ENCODE peak calls at places on chromosome 10, in ten cellular contexts. K is heart left ventricle, R is fibroblast of pulmonary artery, G is A549, W is IMR-90, X is GM12865, N is GM06990, O is HL-60, V is suprapubic skin, J is fibroblast of lung. T is an unnamed sample.

GRCh38 chr10:79608505-79609375 is 2.0 kb upstream of the SFTPA1 start:
- DNase-seq in J (peak; percentile 3), K (no peak), W (peak; percentile 14), R (peak; percentile 30), O (peak; percentile 43), V (no peak), X (peak; percentile 52), G (peak; percentile 17), N (peak; percentile 26), T (peak; percentile 38)

GRCh38 chr10:27884185-27884630 is 114.7 kb downstream of the ODAD2 start:
- DNase-seq in K (no peak), J (peak; percentile 30), X (no peak), O (no peak), N (no peak), R (no peak), V (no peak), G (no peak), W (no peak), T (no peak)

GRCh38 chr10:96665306-96665705 is 55.0 kb downstream of the PIK3AP1 start:
- DNase-seq in V (no peak), O (no peak), X (no peak), R (peak; percentile 10), N (no peak), J (peak; percentile 91), G (peak; percentile 27), W (peak; percentile 79), K (no peak), T (no peak)

GRCh38 chr10:98403812-98404504 is 11.0 kb downstream of the PYROXD2 start:
- DNase-seq in W (peak; percentile 75), R (no peak), V (no peak), K (no peak), N (no peak), X (peak; percentile 77), J (peak; percentile 47), O (no peak), G (no peak), T (no peak)

GRCh38 chr10:44046605-44047004 is 338.3 kb downstream of the CXCL12 start:
- DNase-seq in N (no peak), V (no peak), X (no peak), K (no peak), J (peak; percentile 76), O (no peak), R (no peak), W (peak; percentile 52), G (no peak), T (no peak)

GRCh38 chr10:49649294-49649693 is 30.2 kb upstream of the C10orf53 start:
- DNase-seq in W (no peak), O (peak; percentile 87), R (no peak), G (no peak), J (no peak), X (peak; percentile 26), V (peak; percentile 50), K (no peak), N (peak; percentile 35), T (peak; percentile 92)

GRCh38 chr10:48406204-48406603 is 99.7 kb downstream of the MAPK8 start:
- DNase-seq in J (peak; percentile 58), R (peak; percentile 32), K (no peak), W (peak; percentile 71), N (no peak), O (peak; percentile 14), X (no peak), V (no peak), G (peak; percentile 32), T (no peak)

GRCh38 chr10:132407243-132407746 is 10.3 kb downstream of the PWWP2B start:
- DNase-seq in G (no peak), N (no peak), R (no peak), V (no peak), O (no peak), J (no peak), X (no peak), K (peak; percentile 85), W (no peak), T (no peak)

DNA sequence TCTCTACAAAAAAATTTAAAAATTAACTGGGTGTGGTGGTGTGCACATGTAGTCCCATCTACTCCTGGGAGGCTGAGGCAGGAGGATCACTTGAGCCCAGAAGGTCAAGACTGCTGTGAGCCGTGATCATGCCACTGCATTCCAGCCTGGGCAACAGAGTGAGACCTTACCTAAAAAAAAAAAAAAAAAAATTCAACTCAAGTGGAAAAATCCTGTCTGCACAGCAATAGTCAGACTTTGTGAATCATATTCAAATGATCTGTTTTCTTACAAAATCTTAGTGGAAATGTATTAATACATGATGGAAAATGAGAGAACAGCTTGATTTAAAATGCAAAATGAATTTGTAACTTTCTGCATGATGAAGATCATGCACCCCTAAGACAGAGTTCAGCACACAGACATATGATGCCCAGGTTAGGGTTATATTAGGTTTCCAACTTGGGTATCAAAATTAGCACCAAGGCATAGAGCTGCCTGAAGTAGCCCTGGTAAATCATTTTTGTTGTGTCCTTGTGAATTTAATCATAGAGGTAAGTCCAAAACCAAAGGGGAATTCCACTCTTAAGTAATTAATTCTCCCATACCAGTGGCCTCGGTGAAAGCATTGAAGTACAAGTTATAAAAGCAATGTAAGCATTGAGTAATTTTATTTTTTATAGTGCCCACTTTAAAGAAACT is 93.8 kb downstream of the ADD3 start:
- DNase-seq in V (no peak), O (no peak), R (no peak), N (no peak), K (no peak), W (no peak), X (no peak), J (no peak), G (no peak), T (no peak)
- H3K4me3 ChIP-seq in V (no peak overlapping the region), O (no peak overlapping the region), R (no peak overlapping the region), N (no peak overlapping the region), K (no peak overlapping the region), W (no peak overlapping the region), X (no peak overlapping the region), J (no peak overlapping the region), G (no peak overlapping the region), T (no peak overlapping the region)

GRCh38 chr10:93481213-93481930 is 762 bp downstream of the MYOF start:
- DNase-seq in R (no peak), W (no peak), J (no peak), O (no peak), G (no peak), N (no peak), V (no peak), K (no peak), X (no peak), T (no peak)

GRCh38 chr10:93481931-93482834 is at the start of gene MYOF:
- DNase-seq in J (peak; percentile 86), G (peak; percentile 91), K (peak; percentile 64), O (peak; percentile 57), R (peak; percentile 91), W (peak; percentile 93), X (peak; percentile 83), N (peak; percentile 47), V (no peak), T (peak; percentile 54)

GRCh38 chr10:93475871-93476270 is 6.3 kb downstream of the MYOF start:
- DNase-seq in N (no peak), J (peak; percentile 97), R (peak; percentile 45), X (no peak), V (no peak), G (peak; percentile 97), O (peak; percentile 43), W (peak; percentile 74), K (no peak), T (no peak)

GRCh38 chr10:93476756-93477155 is 5.4 kb downstream of the MYOF start:
- DNase-seq in W (no peak), G (no peak), O (no peak), K (no peak), V (no peak), J (no peak), R (no peak), N (no peak), X (no peak), T (no peak)

DNA sequence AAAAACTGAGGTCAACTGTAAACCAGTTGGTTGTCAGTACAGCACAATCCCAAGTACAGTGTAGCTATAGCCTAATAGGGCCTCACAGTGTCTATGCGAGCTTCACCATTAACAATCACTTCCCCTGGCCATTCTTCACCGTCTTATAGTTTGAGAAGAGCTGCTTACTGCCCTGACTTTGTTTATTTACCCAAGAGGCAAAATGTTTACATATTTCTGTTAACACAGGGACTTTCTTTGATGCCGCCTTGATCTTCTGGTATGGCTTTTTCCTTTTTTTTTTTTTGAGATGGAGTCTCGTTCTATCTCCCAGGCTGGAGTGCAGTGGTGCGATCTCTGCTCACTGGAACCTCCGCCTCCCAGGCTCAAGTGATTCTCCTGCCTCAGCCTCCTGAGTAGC is 3.3 kb downstream of the MYOF start:
- DNase-seq in K (no peak), J (no peak), W (no peak), N (no peak), R (no peak), X (no peak), O (no peak), V (no peak), G (no peak), T (no peak)
- H3K4me3 ChIP-seq in K (no peak overlapping the region), J (peak overlapping the region; percentile 15), W (peak overlapping the region; percentile 15), N (no peak overlapping the region), R (no peak overlapping the region), X (no peak overlapping the region), O (no peak overlapping the region), V (peak overlapping the region; percentile 14), G (peak overlapping the region; percentile 61), T (no peak overlapping the region)

GRCh38 chr10:127534074-127534473 is 15.0 kb upstream of the NPS start:
- DNase-seq in W (no peak), J (no peak), N (no peak), V (no peak), O (peak; percentile 56), G (no peak), K (no peak), R (no peak), X (no peak), T (no peak)
- H3K4me3 ChIP-seq in W (no peak overlapping the region), J (no peak overlapping the region), N (no peak overlapping the region), V (no peak overlapping the region), O (no peak overlapping the region), G (no peak overlapping the region), K (no peak overlapping the region), R (no peak overlapping the region), X (no peak overlapping the region), T (no peak overlapping the region)

GRCh38 chr10:131313377-131313776 is 1.9 kb upstream of the TCERG1L start:
- DNase-seq in K (no peak), X (no peak), W (no peak), G (no peak), N (no peak), J (no peak), O (no peak), V (no peak), R (no peak), T (no peak)

GRCh38 chr10:131310904-131311660 is 439 bp downstream of the TCERG1L start:
- DNase-seq in W (no peak), K (no peak), J (no peak), X (no peak), R (no peak), N (no peak), O (no peak), G (no peak), V (no peak), T (no peak)

GRCh38 chr10:131314148-131314547 is 2.6 kb upstream of the TCERG1L start:
- DNase-seq in J (no peak), W (no peak), V (no peak), G (no peak), O (no peak), X (no peak), K (no peak), R (no peak), N (no peak), T (no peak)

GRCh38 chr10:131311661-131312260 is at the start of gene TCERG1L:
- DNase-seq in K (no peak), O (no peak), R (no peak), X (no peak), N (no peak), G (no peak), V (no peak), J (no peak), W (no peak), T (no peak)

DNA sequence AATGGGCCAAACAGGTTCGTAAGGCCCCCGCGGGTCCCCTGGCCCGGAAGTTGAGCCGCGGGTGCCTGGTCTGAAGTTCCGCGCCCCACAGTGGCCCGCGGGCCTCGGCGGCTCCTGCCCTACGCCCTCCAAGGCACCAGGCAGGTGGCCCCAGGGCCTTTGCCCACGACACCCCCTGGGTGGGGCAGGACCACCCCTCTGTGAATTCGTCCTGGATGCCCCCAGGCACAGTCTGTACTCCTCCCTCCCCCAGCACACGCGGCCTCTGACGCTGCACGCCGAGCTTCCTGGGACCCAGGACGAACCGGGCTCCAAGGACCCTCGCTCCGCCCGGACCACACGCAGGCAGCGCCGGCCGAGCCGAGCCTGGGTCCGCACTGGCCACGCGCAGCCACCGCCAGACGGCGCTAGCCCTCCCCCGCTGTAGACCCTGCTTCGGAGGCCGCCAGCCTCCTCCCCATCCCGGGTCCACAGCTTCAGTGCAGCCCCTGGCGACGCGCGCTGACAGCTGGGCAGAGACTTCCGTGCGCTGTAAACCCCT is 810 bp upstream of the TCERG1L start:
- DNase-seq in K (no peak), N (no peak), X (no peak), O (no peak), G (no peak), W (no peak), R (no peak), J (no peak), V (no peak), T (no peak)
- H3K4me3 ChIP-seq in K (no peak overlapping the region), N (no peak overlapping the region), X (no peak overlapping the region), O (no peak overlapping the region), G (no peak overlapping the region), W (no peak overlapping the region), R (no peak overlapping the region), J (no peak overlapping the region), V (peak overlapping the region; percentile 49), T (no peak overlapping the region)

T was measured in Jurkat, Clone E6-1.